ENCODE peak calls at places on chromosome 6, in four cellular contexts. R is mesendoderm, C is IMR-90, K is H1. P is an unnamed sample.

GRCh38 chr6:617485-618100 is 39.3 kb downstream of the HUS1B start:
- DNase-seq in R (peak), C (no peak), K (peak), P (peak)

GRCh38 chr6:170438402-170438753 is 114.7 kb downstream of the PSMB1 start:
- DNase-seq in R (peak), C (peak), K (peak), P (peak)

GRCh38 chr6:43926644-43927524 is 156.9 kb downstream of the VEGFA start:
- DNase-seq in R (peak), C (peak), K (no peak), P (peak)

GRCh38 chr6:20605061-20605460 is 70.8 kb downstream of the CDKAL1 start:
- DNase-seq in R (peak), C (no peak), K (no peak), P (no peak)

GRCh38 chr6:135904666-135905065 is 53.2 kb downstream of the PDE7B start:
- DNase-seq in R (no peak), C (peak), K (no peak), P (no peak)

GRCh38 chr6:66662196-66662595 is 955.2 kb upstream of the EYS start:
- DNase-seq in R (peak), C (peak), K (no peak), P (no peak)

GRCh38 chr6:161169060-161169459 is 104.8 kb downstream of the AGPAT4 start:
- DNase-seq in R (no peak), C (no peak), K (no peak), P (no peak)

GRCh38 chr6:73339340-73339739 is 14.7 kb downstream of the DPPA5 start:
- DNase-seq in R (peak), C (no peak), K (peak), P (peak)

GRCh38 chr6:16676978-16677377 is 84.3 kb downstream of the ATXN1 start:
- DNase-seq in R (peak), C (peak), K (no peak), P (no peak)

GRCh38 chr6:12992770-12993169 is 276.2 kb downstream of the PHACTR1 start:
- DNase-seq in R (no peak), C (no peak), K (peak), P (peak)

GRCh38 chr6:26172496-26172958 is 85.3 kb downstream of the HFE start:
- DNase-seq in R (peak), C (peak), K (no peak), P (no peak)

GRCh38 chr6:26173836-26174144 is 86.6 kb downstream of the HFE start:
- DNase-seq in R (no peak), C (no peak), K (no peak), P (no peak)

GRCh38 chr6:26170951-26171841 is 84.0 kb downstream of the HFE start:
- DNase-seq in R (no peak), C (no peak), K (no peak), P (no peak)

GRCh38 chr6:26175428-26176181 is 88.4 kb downstream of the HFE start:
- DNase-seq in R (peak), C (peak), K (peak), P (no peak)

DNA sequence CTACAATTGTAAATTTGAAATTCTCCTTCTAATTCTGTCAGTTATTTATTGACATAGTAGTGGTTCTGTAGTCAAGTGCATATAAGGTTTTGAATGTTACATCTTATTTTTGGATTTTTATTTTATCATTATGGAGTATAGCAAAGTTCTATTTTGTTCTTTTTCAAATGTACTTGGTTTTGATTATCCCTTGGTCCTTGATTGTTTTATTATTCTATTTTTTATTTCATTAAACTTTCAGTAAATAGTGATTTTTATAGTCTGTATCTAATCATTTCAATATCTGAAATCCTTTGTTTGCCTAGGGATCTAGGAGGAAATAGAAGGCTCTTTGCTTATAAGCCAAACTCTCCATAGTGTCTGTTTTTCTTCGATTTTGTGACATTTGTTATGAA is 87.8 kb downstream of the HFE start:
- DNase-seq in R (no peak), C (no peak), K (no peak), P (no peak)
- H3K4me2 ChIP-seq in R (no peak), C (no peak), K (no peak), P (no peak)

DNA sequence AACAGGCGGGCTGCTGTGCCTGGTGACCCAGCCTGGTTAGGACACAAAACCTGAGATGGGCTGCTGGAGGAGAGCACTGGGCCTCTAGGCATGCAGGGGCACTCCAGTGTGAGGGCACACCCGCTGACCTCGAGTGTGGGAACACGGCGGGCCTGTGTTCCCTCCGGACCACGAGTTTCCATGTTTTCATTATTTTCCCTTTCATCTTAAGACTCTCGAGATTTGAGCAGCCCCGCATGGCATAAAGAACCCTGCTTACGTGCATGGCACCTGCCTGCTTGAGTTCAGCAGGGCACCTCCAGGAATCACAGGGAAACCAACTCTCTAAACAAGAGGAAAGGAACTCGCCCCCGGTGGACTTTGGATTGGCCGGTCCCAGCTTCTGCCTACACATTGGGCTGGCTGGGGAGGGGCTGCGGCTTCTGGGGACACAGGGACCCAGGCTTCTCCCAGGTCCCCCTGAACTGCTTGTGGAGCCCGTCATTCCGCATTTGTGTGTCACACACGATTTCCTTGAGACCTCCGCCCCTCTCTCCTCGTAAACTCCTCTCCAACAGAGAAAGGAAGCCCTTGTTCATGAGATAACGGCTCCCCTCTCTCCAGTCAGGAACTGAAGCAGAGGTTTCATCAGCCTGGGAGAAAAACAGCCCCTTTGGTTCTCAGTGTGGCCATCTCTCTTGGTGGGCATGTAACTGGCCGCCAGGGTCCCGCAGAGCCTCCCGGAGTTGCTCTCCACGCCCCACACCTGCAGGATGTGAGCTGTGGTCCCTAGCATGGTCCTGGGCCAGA is 181.8 kb downstream of the TTLL2 start:
- DNase-seq in R (no peak), C (no peak), K (no peak), P (no peak)
- H2AK5ac ChIP-seq in R (no peak), C (no peak), K (no peak), P (no peak)

DNA sequence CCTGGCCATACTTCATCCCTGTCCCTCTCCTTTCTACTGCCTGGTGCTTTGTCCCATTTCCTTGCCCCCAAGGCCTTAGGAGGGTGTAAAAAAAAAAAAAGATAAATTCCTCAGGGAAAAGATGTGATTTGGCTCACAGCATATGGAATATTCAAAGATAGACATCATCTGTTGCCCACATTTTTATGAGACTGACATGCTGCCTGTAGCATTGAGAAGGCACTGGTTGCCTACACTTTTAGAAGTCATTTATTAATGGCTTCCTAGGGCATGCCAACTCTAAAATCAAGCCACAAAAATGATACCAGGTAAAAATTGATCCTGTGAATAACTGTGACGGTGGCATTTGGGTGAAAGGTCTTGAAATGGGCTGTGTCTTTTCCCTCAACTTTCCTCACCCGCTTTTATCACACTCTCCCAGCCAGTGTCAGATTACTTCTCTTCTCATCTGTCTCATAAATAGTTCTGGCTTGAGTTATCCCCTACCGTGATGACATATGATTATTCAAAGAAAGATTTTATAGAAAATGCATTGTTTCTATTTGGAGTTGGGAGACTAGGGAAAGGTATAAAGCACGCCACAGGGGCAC is 139.4 kb downstream of the CARMIL1 start:
- DNase-seq in R (no peak), C (no peak), K (no peak), P (no peak)
- H3K56ac ChIP-seq in R (no peak), C (no peak), K (no peak), P (no peak)

GRCh38 chr6:90658497-90658896 is 71.6 kb upstream of the MAP3K7 start:
- DNase-seq in R (no peak), C (no peak), K (no peak), P (no peak)
- H3K4me2 ChIP-seq in R (no peak), C (no peak), K (no peak), P (no peak)

DNA sequence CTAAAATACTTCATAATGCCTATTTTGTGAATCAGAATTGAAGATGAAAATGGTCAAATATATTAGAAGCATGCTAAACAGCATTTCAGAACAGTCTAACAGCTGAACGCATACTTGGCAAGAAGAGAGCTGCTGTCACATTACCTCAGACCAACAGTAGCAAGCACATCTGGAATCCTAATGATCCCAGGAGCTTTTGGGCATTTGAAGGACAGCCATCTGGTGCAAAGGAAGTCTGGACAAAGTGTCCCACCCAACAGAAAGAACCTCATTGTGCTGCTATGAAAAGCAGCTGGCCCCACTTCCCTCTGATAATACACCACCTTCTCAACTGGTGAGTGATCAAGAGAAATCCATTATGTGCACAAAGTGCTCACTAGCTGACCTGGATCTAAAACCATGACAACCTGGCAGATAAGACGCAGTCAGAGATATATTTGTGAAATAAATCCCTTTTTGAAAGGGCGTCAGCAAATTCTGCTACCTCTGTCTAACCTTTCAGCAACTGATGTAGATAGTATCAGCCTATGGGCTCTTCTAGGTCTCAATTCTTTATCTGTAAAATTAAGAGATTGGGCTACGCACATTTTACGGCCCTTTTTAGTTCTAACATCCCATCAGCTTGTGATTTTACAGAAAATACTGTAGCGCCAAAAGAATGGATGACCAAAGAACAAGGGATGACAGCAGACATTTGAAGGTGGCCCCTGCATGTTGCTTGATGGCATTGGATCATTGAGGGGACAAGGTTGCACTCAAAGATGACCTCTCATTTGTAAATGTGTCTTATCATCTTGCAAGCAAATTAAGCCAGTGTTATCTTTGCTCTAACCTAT is 78.7 kb downstream of the SGK1 start:
- DNase-seq in R (no peak), C (no peak), K (no peak), P (no peak)
- H2AK5ac ChIP-seq in R (no peak), C (no peak), K (no peak), P (no peak)

GRCh38 chr6:142953373-142954273 is 8.6 kb upstream of the HIVEP2 start:
- DNase-seq in R (no peak), C (no peak), K (no peak), P (no peak)
- H3K56ac ChIP-seq in R (no peak), C (no peak), K (no peak), P (no peak)